ENCODE peak calls at places on chromosomes 2 and 18, in seven cellular contexts. A, I, T, Q, B, R and M are unnamed samples.

GRCh38 chr2:71941731-71942575 is 205.7 kb downstream of the CYP26B1 start:
- DNase-seq in A (no peak), I (no peak), T (no peak), Q (peak), B (no peak), R (no peak), M (no peak)

GRCh38 chr2:100422320-100422719 is 4.9 kb upstream of the CHST10 start:
- DNase-seq in A (no peak), I (no peak), T (no peak), Q (no peak), B (no peak), R (peak), M (no peak)

GRCh38 chr18:73787316-73787715 is 360.3 kb downstream of the FBXO15 start:
- DNase-seq in A (no peak), I (no peak), T (no peak), Q (no peak), B (no peak), R (no peak), M (no peak)

GRCh38 chr2:179917272-179917671 is 55.9 kb upstream of the ZNF385B start:
- DNase-seq in A (no peak), I (no peak), T (no peak), Q (no peak), B (no peak), R (peak), M (no peak)

GRCh38 chr2:31090188-31090587 is 48.1 kb downstream of the GALNT14 start:
- DNase-seq in A (no peak), I (no peak), T (no peak), Q (no peak), B (no peak), R (no peak), M (no peak)

GRCh38 chr2:155266579-155266978 is 568.1 kb downstream of the KCNJ3 start:
- DNase-seq in A (no peak), I (no peak), T (no peak), Q (no peak), B (no peak), R (no peak), M (no peak)

GRCh38 chr2:25700221-25700660 is 26.9 kb upstream of the DTNB start:
- DNase-seq in A (no peak), I (no peak), T (peak), Q (no peak), B (peak), R (peak), M (no peak)

GRCh38 chr2:165293439-165294420 is 54.5 kb downstream of the SCN2A start:
- DNase-seq in A (no peak), I (no peak), T (peak), Q (peak), B (peak), R (peak), M (no peak)

GRCh38 chr2:100844514-100844913 is 24.6 kb downstream of the NPAS2 start:
- DNase-seq in A (no peak), I (no peak), T (no peak), Q (no peak), B (no peak), R (peak), M (no peak)

GRCh38 chr2:231720292-231720691 is 12.0 kb downstream of the PTMA start:
- DNase-seq in A (no peak), I (no peak), T (no peak), Q (no peak), B (no peak), R (no peak), M (no peak)

GRCh38 chr18:43661570-43661969 is 384.3 kb upstream of the SYT4 start:
- DNase-seq in A (no peak), I (no peak), T (no peak), Q (no peak), B (no peak), R (peak), M (no peak)

GRCh38 chr2:97748397-97748796 is 35.0 kb downstream of the ZAP70 start:
- DNase-seq in A (peak), I (no peak), T (peak), Q (no peak), B (peak), R (no peak), M (no peak)

GRCh38 chr2:39550701-39551285 is 113.7 kb upstream of the MAP4K3 start:
- DNase-seq in A (no peak), I (no peak), T (no peak), Q (no peak), B (no peak), R (no peak), M (no peak)

GRCh38 chr2:40403233-40403841 is 48.6 kb downstream of the SLC8A1 start:
- DNase-seq in A (no peak), I (no peak), T (no peak), Q (no peak), B (no peak), R (peak), M (no peak)

GRCh38 chr2:8515390-8515761 is 166.5 kb upstream of the ID2 start:
- DNase-seq in A (peak), I (no peak), T (peak), Q (no peak), B (peak), R (no peak), M (no peak)

GRCh38 chr2:96110621-96111256 is 5.6 kb downstream of the ADRA2B start:
- DNase-seq in A (no peak), I (peak), T (no peak), Q (no peak), B (no peak), R (no peak), M (peak)

GRCh38 chr2:24827321-24828261 is 34.4 kb downstream of the CENPO start:
- DNase-seq in A (peak), I (peak), T (peak), Q (peak), B (peak), R (peak), M (peak)

GRCh38 chr2:27198627-27199026 is 13.2 kb upstream of the ATRAID start:
- DNase-seq in A (no peak), I (no peak), T (no peak), Q (no peak), B (no peak), R (no peak), M (no peak)

GRCh38 chr2:68643874-68644485 is 601 bp downstream of the PROKR1 start:
- DNase-seq in A (no peak), I (no peak), T (no peak), Q (no peak), B (no peak), R (no peak), M (no peak)

GRCh38 chr2:2769481-2770431 is 438.7 kb upstream of the MYT1L start:
- DNase-seq in A (no peak), I (no peak), T (no peak), Q (no peak), B (no peak), R (no peak), M (no peak)

GRCh38 chr2:224769489-224769888 is 53.3 kb upstream of the CCDC195 start:
- DNase-seq in A (no peak), I (no peak), T (no peak), Q (no peak), B (no peak), R (no peak), M (no peak)

GRCh38 chr2:85794491-85795121 is 40.8 kb downstream of the ATOH8 start:
- DNase-seq in A (no peak), I (peak), T (no peak), Q (no peak), B (no peak), R (no peak), M (no peak)

GRCh38 chr2:229634574-229635185 is 79.7 kb downstream of the DNER start:
- DNase-seq in A (no peak), I (no peak), T (no peak), Q (no peak), B (no peak), R (no peak), M (no peak)

GRCh38 chr2:42364653-42365052 is 3.6 kb upstream of the COX7A2L start:
- DNase-seq in A (no peak), I (no peak), T (no peak), Q (no peak), B (no peak), R (no peak), M (no peak)

GRCh38 chr18:11368020-11368419 is 218.7 kb upstream of the PIEZO2 start:
- DNase-seq in A (no peak), I (no peak), T (no peak), Q (no peak), B (no peak), R (no peak), M (no peak)

GRCh38 chr2:188853307-188853706 is 120.9 kb upstream of the COL3A1 start:
- DNase-seq in A (no peak), I (no peak), T (no peak), Q (no peak), B (no peak), R (peak), M (no peak)

GRCh38 chr2:149924549-149925213 is 337.1 kb upstream of the MMADHC start:
- DNase-seq in A (no peak), I (no peak), T (no peak), Q (no peak), B (no peak), R (no peak), M (no peak)

GRCh38 chr2:60652822-60653315 is 99.4 kb upstream of the BCL11A start:
- DNase-seq in A (no peak), I (no peak), T (no peak), Q (no peak), B (no peak), R (no peak), M (no peak)

GRCh38 chr2:130336150-130336876 is 6.4 kb upstream of the IMP4 start:
- DNase-seq in A (no peak), I (no peak), T (no peak), Q (no peak), B (no peak), R (no peak), M (no peak)

GRCh38 chr2:11663427-11663826 is 6.6 kb downstream of the NTSR2 start:
- DNase-seq in A (no peak), I (no peak), T (no peak), Q (no peak), B (no peak), R (peak), M (no peak)

GRCh38 chr2:203636896-203637818 is 69.3 kb upstream of the CD28 start:
- DNase-seq in A (no peak), I (no peak), T (no peak), Q (no peak), B (no peak), R (peak), M (no peak)

GRCh38 chr2:85244798-85245197 is 83.0 kb downstream of the TGOLN2 start:
- DNase-seq in A (no peak), I (no peak), T (no peak), Q (no peak), B (no peak), R (no peak), M (no peak)

GRCh38 chr18:52130621-52131020 is 209.4 kb upstream of the DCC start:
- DNase-seq in A (no peak), I (no peak), T (no peak), Q (no peak), B (no peak), R (no peak), M (no peak)

GRCh38 chr2:241739177-241739576 is 4.7 kb downstream of the D2HGDH start:
- DNase-seq in A (no peak), I (no peak), T (no peak), Q (no peak), B (no peak), R (no peak), M (no peak)

GRCh38 chr2:100959225-100959880 is 42.7 kb upstream of the RPL31 start:
- DNase-seq in A (no peak), I (no peak), T (no peak), Q (no peak), B (no peak), R (no peak), M (no peak)

GRCh38 chr2:217889656-217890055 is 113.1 kb downstream of the TNS1 start:
- DNase-seq in A (no peak), I (no peak), T (no peak), Q (no peak), B (no peak), R (no peak), M (no peak)

GRCh38 chr2:217887841-217888665 is 114.7 kb downstream of the TNS1 start:
- DNase-seq in A (no peak), I (no peak), T (no peak), Q (peak), B (no peak), R (peak), M (no peak)

GRCh38 chr2:217893440-217893839 is 109.4 kb downstream of the TNS1 start:
- DNase-seq in A (no peak), I (no peak), T (no peak), Q (no peak), B (no peak), R (no peak), M (no peak)

GRCh38 chr2:217892560-217892959 is 110.2 kb downstream of the TNS1 start:
- DNase-seq in A (no peak), I (no peak), T (no peak), Q (no peak), B (no peak), R (no peak), M (no peak)

DNA sequence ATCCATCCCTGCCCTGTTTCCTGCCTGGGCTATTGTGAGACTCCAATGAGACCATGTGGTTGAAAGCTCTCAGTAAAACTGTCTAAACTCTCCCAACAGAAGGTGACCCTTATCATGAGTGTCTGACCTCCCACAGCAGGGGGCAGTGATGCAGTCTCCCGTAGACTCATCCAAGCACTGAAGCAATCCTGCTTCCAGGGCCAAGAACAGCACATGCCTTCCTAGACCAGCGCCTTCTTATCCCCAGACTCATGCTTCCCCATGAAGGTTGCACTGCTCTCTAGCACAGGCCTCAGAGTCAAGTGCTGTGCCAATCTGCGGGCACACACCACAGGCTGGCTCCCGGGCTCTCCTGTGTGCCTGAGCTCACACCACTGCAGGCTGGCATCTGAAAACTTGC is 112.3 kb downstream of the TNS1 start:
- DNase-seq in A (no peak), I (peak), T (no peak), Q (no peak), B (no peak), R (peak), M (no peak)
- TF ChIP-seq CTCF in A (no peak), I (no peak), T (no peak), Q (no peak), B (no peak), R (peak), M (no peak)

DNA sequence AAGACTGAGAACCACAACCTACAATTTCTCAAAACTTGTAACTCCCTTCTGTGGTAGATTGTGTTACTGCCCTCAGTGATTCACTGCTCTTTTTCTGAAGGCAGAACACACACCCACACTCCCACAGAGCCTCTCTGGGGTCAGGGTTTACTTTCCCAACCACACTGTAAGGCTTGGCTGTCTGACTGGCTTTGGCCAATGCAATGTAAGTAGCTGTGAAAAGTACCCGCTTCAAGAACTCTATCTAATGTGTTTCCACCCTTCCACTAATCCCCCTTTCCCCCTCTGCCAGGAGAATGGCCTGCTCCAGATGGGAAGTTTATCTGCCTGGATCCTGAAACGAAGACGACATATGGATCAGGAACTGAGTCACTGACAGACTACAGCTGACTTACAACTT is 222.7 kb downstream of the CDH2 start:
- DNase-seq in A (no peak), I (no peak), T (no peak), Q (no peak), B (no peak), R (peak), M (no peak)
- TF ChIP-seq CTCF in A (no peak), I (no peak), T (no peak), Q (no peak), B (no peak), R (no peak), M (no peak)

GRCh38 chr2:133146893-133147292 is 421.4 kb downstream of the NCKAP5 start:
- DNase-seq in A (no peak), I (no peak), T (no peak), Q (no peak), B (no peak), R (peak), M (no peak)
- TF ChIP-seq CTCF in A (no peak), I (no peak), T (no peak), Q (no peak), B (no peak), R (peak), M (no peak)

DNA sequence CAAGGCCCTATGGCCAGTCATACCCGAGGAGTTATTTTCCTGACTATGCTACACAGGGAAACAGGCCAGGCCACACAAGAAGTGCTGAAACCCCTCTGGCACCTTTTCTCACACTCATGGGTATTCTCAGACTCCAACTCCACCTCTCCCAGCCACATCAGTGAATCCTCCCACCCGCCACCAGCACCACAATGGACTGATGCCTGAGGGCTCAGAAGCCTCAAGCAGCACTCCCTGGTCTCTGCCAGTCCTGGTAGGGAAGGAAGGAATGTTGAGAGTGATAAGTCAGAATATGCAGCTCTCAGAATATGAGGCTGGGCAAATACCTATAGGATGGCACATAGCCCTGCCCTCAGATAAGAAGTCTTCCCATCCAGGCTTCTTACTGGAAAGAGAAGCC is 391.1 kb downstream of the ALK start:
- DNase-seq in A (no peak), I (no peak), T (no peak), Q (no peak), B (no peak), R (no peak), M (no peak)
- TF ChIP-seq CTCF in A (no peak), I (no peak), T (no peak), Q (no peak), B (no peak), R (no peak), M (no peak)

GRCh38 chr2:142285480-142285879 is 154.7 kb upstream of the LRP1B start:
- DNase-seq in A (no peak), I (no peak), T (no peak), Q (no peak), B (no peak), R (no peak), M (no peak)

GRCh38 chr2:142291964-142292363 is 161.1 kb upstream of the LRP1B start:
- DNase-seq in A (no peak), I (no peak), T (no peak), Q (no peak), B (no peak), R (no peak), M (no peak)

GRCh38 chr2:142280846-142281245 is 150.0 kb upstream of the LRP1B start:
- DNase-seq in A (no peak), I (no peak), T (no peak), Q (no peak), B (no peak), R (no peak), M (no peak)

GRCh38 chr2:142290931-142291330 is 160.1 kb upstream of the LRP1B start:
- DNase-seq in A (no peak), I (no peak), T (no peak), Q (no peak), B (no peak), R (no peak), M (no peak)

GRCh38 chr2:142286618-142287017 is 155.8 kb upstream of the LRP1B start:
- DNase-seq in A (no peak), I (no peak), T (no peak), Q (no peak), B (peak), R (no peak), M (no peak)
- TF ChIP-seq CTCF in A (no peak), I (no peak), T (peak), Q (no peak), B (peak), R (no peak), M (no peak)

DNA sequence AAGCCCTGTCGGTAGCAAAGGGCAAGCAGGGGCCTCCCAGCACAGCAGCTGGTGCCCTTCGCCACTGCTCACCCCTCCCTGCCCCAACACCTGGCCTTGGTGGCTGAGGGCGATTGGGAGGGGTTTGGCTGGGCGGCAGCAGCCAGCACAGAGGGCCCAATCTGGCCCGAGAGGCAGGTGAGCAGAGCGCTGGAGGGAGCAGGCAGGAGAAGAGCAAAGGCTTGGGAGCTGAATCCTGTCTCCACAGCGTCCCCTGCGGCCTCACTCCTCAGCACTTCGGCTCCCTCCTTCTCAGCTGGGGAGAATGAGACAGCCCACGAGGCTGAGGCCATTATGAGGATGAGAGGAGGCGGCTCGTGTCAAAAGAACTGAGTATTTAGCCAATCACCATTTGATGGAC is 74.9 kb upstream of the TAF1B start:
- DNase-seq in A (no peak), I (no peak), T (no peak), Q (no peak), B (no peak), R (no peak), M (no peak)
- TF ChIP-seq CTCF in A (no peak), I (no peak), T (no peak), Q (no peak), B (no peak), R (peak), M (no peak)

GRCh38 chr18:25449046-25449445 is 97.1 kb upstream of the ZNF521 start:
- DNase-seq in A (no peak), I (no peak), T (no peak), Q (no peak), B (no peak), R (no peak), M (no peak)

GRCh38 chr18:25451077-25451658 is 99.2 kb upstream of the ZNF521 start:
- DNase-seq in A (no peak), I (no peak), T (no peak), Q (no peak), B (no peak), R (no peak), M (no peak)

GRCh38 chr18:25445430-25445829 is 93.5 kb upstream of the ZNF521 start:
- DNase-seq in A (no peak), I (no peak), T (no peak), Q (no peak), B (no peak), R (no peak), M (no peak)

DNA sequence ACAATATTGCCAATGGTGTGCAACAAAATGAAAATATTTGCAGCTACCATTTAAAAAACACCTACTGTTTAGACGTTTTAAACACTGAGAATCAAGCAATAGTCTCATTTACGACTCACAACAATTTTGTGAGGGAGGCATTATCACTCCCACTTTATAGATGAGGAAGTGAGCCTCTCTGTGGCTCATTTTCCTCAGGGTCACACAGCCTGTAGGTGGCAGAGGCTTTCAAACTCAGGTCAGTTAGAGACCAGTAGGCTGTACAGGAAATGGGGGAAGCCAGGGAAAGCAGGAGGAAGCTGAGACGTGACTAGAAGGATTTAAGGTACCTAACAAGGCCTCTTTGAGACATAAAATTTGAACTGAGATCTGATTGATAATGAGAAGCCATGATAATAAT is 95.0 kb upstream of the ZNF521 start:
- DNase-seq in A (no peak), I (no peak), T (no peak), Q (no peak), B (peak), R (no peak), M (no peak)
- TF ChIP-seq CTCF in A (no peak), I (no peak), T (no peak), Q (no peak), B (no peak), R (no peak), M (no peak)

GRCh38 chr2:187594801-187595200 is 40.6 kb upstream of the TFPI start:
- DNase-seq in A (no peak), I (no peak), T (no peak), Q (no peak), B (no peak), R (peak), M (no peak)
- TF ChIP-seq CTCF in A (no peak), I (no peak), T (no peak), Q (no peak), B (no peak), R (peak), M (no peak)